ENCODE peak calls at places on chromosome 6, in six cellular contexts. V is IMR-90, F is mesenchymal stem cell, Z is H9, I is neuronal stem cell, X is H1. T is an unnamed sample.

GRCh38 chr6:30643656-30644055 is 3.3 kb upstream of the C6orf136 start:
- DNase-seq in F (no peak), Z (no peak), X (no peak), V (no peak), I (no peak), T (no peak)

GRCh38 chr6:37818536-37819176 is 871 bp upstream of the ZFAND3 start:
- DNase-seq in V (peak; percentile 95), I (peak; percentile 97), F (peak; percentile 97), X (peak; percentile 91), Z (peak; percentile 95), T (peak; percentile 98)

GRCh38 chr6:2232445-2232844 is 13.0 kb downstream of the GMDS start:
- DNase-seq in V (no peak), X (no peak), F (no peak), Z (no peak), I (no peak), T (no peak)

GRCh38 chr6:142184332-142184731 is 37.3 kb downstream of the VTA1 start:
- DNase-seq in V (no peak), I (no peak), F (peak; percentile 9), Z (no peak), X (no peak), T (no peak)

GRCh38 chr6:83429857-83430605 is 820 bp downstream of the ME1 start:
- DNase-seq in F (peak; percentile 76), Z (peak; percentile 30), I (peak; percentile 35), V (peak; percentile 40), X (no peak), T (peak; percentile 50)

GRCh38 chr6:50271266-50271665 is 221.5 kb upstream of the DEFB112 start:
- DNase-seq in X (no peak), I (no peak), F (peak; percentile 7), V (no peak), Z (no peak), T (peak; percentile 18)

GRCh38 chr6:52498538-52499017 is 78.3 kb downstream of the TRAM2 start:
- DNase-seq in Z (no peak), F (no peak), I (no peak), V (no peak), X (no peak), T (no peak)

GRCh38 chr6:32876603-32877002 is 22.6 kb downstream of the PSMB9 start:
- DNase-seq in F (no peak), Z (no peak), I (no peak), X (no peak), V (no peak), T (no peak)

GRCh38 chr6:114382401-114382800 is 39.6 kb upstream of the HS3ST5 start:
- DNase-seq in F (no peak), Z (no peak), X (no peak), I (no peak), V (no peak), T (no peak)

GRCh38 chr6:3518356-3518841 is 61.5 kb upstream of the SLC22A23 start:
- DNase-seq in Z (peak; percentile 43), V (peak; percentile 73), I (no peak), X (no peak), F (peak; percentile 76), T (peak; percentile 65)

GRCh38 chr6:118706702-118707101 is 55.3 kb upstream of the CEP85L start:
- DNase-seq in Z (no peak), F (no peak), X (no peak), I (no peak), V (no peak), T (peak; percentile 71)

GRCh38 chr6:135072753-135073152 is 18.1 kb upstream of the HBS1L start:
- DNase-seq in F (no peak), Z (no peak), I (no peak), X (no peak), V (no peak), T (no peak)

GRCh38 chr6:35776364-35777215 is at the start of gene CLPSL2:
- DNase-seq in V (no peak), F (no peak), Z (peak; percentile 67), I (no peak), X (no peak), T (peak; percentile 73)

GRCh38 chr6:100296810-100297544 is 167.7 kb downstream of the SIM1 start:
- DNase-seq in Z (no peak), X (no peak), I (no peak), V (peak; percentile 80), F (peak; percentile 74), T (peak; percentile 79)

GRCh38 chr6:1406306-1407058 is 17.1 kb downstream of the FOXF2 start:
- DNase-seq in I (no peak), V (peak; percentile 70), X (no peak), F (no peak), Z (no peak), T (no peak)

GRCh38 chr6:140858381-140858971 is 1274.2 kb upstream of the GJE1 start:
- DNase-seq in I (no peak), F (peak; percentile 50), Z (no peak), V (peak; percentile 52), X (no peak), T (no peak)

DNA sequence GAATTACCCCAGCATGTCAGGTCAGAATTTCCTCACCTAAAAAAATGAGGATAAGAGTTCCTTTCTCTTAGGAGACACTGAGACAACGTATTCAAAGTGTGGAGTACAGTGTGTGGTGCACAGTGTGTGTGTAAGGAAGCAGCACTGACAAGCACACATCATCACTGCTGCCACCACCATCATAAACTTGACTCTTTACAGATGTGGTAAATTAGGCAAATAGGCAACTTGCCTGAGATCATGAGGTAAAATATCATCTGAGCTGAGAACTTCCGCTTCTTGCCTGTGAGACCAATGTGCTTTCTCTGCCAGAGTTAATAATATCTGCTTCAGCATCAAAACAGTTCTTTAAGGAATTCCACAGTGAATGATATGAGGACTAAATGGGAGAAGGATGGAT is 52.7 kb downstream of the LYRM4 start:
- DNase-seq in I (no peak), V (peak; percentile 60), X (no peak), Z (no peak), F (no peak), T (no peak)
- H2BK15ac ChIP-seq in I (no peak overlapping the region), V (peak overlapping the region; percentile 36), X (no peak overlapping the region), Z (no peak overlapping the region), F (no peak overlapping the region), T (no peak overlapping the region)

DNA sequence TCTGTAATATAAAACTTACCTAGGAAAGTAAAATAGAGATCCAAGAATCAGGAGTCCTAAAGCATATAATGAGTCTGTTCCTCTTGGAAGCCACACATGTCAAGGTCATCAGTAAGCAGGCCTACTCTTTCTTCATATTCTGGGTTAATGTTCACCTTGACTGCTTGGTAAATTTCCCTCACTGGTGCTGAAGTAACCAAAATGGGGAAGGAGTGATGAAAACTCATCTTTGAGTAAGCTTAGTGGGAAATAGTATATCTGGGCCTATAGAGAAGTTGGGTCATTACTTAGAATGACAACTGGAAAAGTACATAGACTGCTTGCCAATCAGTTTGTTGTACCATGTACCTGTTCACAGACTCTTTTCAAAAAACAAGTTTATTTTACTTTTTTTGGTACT is 6.6 kb downstream of the TSPYL4 start:
- DNase-seq in V (no peak), I (no peak), F (no peak), Z (no peak), X (no peak), T (no peak)
- H3K4me2 ChIP-seq in V (no peak overlapping the region), I (no peak overlapping the region), F (no peak overlapping the region), Z (no peak overlapping the region), X (no peak overlapping the region), T (no peak overlapping the region)

GRCh38 chr6:13568970-13569369 is 5.4 kb upstream of the SIRT5 start:
- DNase-seq in X (no peak), F (no peak), I (no peak), Z (no peak), V (no peak), T (no peak)
- H3K27me3 ChIP-seq in X (no peaks in the 10 kb centered on the region), F (peaks cover 2% of the 10 kb centered on the region), I (no peaks in the 10 kb centered on the region), Z (no peaks in the 10 kb centered on the region), V (peaks cover 19% of the 10 kb centered on the region), T (no peaks in the 10 kb centered on the region)

DNA sequence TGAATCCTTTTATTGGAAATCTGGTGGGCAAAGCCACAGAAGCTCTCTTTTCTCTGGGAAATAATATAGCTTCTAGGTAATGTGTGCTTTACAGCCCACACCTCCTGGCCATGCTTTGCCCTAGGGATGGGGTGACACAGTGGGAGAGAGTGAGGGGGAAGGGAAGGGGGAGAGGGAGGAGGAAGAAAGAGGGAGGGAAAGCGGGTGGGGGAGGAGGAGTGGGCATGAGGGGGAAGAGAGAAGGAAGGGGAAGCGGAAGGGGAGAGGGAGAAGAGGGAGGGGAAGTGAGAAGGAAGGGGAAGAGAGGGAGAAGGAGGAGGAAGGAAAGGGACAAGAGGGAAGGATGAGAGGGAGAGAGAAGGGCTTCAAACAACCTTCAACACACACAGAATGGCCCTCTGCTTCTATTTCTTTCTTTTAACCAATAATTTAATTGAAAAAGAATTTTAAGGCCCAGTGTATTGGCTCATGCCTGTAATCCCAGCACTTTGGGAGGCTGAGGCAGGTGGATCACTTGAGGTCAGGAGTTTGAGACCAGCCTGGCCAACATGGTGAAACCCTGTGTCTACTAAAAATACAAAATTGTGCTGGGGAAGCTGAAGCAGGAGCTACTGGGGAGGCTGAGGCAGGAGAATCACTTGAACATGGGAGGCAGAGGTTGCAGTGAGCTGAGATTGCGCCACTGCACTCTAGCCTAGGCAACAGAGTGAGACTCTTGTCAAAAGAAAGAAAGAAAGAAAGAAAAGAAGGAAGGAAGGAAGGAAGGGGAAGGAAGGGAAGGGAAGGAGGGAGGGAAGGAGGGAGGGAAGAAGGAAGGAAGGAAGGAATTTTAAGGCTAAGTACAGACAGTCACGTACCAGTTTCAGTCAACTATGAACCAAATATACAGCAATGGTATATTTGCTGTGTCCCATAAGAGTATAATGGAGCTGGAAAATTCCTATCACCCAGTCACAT is 75.2 kb downstream of the RSPH3 start:
- DNase-seq in I (no peak), Z (no peak), F (no peak), X (no peak), V (no peak), T (peak; percentile 13)
- H2BK15ac ChIP-seq in I (no peak overlapping the region), Z (no peak overlapping the region), F (no peak overlapping the region), X (peak overlapping the region; percentile 9), V (no peak overlapping the region), T (no peak overlapping the region)

GRCh38 chr6:121006024-121006423 is 328.3 kb downstream of the TBC1D32 start:
- DNase-seq in X (no peak), I (no peak), V (no peak), F (no peak), Z (no peak), T (no peak)
- H3K4me2 ChIP-seq in X (no peak overlapping the region), I (no peak overlapping the region), V (no peak overlapping the region), F (no peak overlapping the region), Z (no peak overlapping the region), T (no peak overlapping the region)

T was measured in mesendoderm.